ENCODE peak calls at places on chromosome 9, in five cellular contexts. B is RWPE1; D is activated CD8-positive, alpha-beta T cell treated with anti-CD3 and anti-CD28 coated beads for 36 hours; X is upper lobe of right lung; Q is A549. G is an unnamed sample.

GRCh38 chr9:83536332-83536731 is 1.9 kb downstream of the FRMD3 start:
- DNase-seq in B (no peak), D (no peak), X (no peak), Q (no peak), G (no peak)

GRCh38 chr9:117704024-117704575 is at the start of gene TLR4:
- DNase-seq in B (peak), D (no peak), X (peak), Q (no peak), G (no peak)

GRCh38 chr9:93911871-93912554 is 43.1 kb downstream of the BARX1 start:
- DNase-seq in B (peak), D (no peak), X (no peak), Q (no peak), G (no peak)

GRCh38 chr9:134663753-134664415 is 22.3 kb downstream of the COL5A1 start:
- DNase-seq in B (no peak), D (no peak), X (peak), Q (no peak), G (no peak)

GRCh38 chr9:36870960-36871359 is 163.1 kb downstream of the PAX5 start:
- DNase-seq in B (no peak), D (no peak), X (peak), Q (no peak), G (no peak)

GRCh38 chr9:71681104-71681707 is 87.1 kb downstream of the CEMIP2 start:
- DNase-seq in B (no peak), D (no peak), X (no peak), Q (no peak), G (no peak)

GRCh38 chr9:98808411-98808815 is 943 bp downstream of the GALNT12 start:
- DNase-seq in B (no peak), D (peak), X (peak), Q (no peak), G (no peak)

GRCh38 chr9:96217358-96217755 is 84.6 kb downstream of the HSD17B3 start:
- DNase-seq in B (no peak), D (no peak), X (no peak), Q (no peak), G (no peak)

GRCh38 chr9:36382484-36382883 is 17.6 kb downstream of the RNF38 start:
- DNase-seq in B (no peak), D (no peak), X (no peak), Q (no peak), G (no peak)

GRCh38 chr9:108687360-108687981 is 168.3 kb downstream of the ACTL7B start:
- DNase-seq in B (no peak), D (no peak), X (no peak), Q (no peak), G (no peak)

GRCh38 chr9:121023064-121023463 is 27.0 kb downstream of the C5 start:
- DNase-seq in B (peak), D (no peak), X (no peak), Q (peak), G (no peak)

GRCh38 chr9:7452378-7452777 is 347.2 kb downstream of the DMAC1 start:
- DNase-seq in B (no peak), D (no peak), X (no peak), Q (no peak), G (no peak)

GRCh38 chr9:34493972-34494535 is 28.7 kb downstream of the ENHO start:
- DNase-seq in B (peak), D (peak), X (no peak), Q (peak), G (no peak)

GRCh38 chr9:85290019-85290418 is 451.7 kb downstream of the AGTPBP1 start:
- DNase-seq in B (no peak), D (peak), X (no peak), Q (no peak), G (no peak)

GRCh38 chr9:116589392-116590354 is 97.4 kb upstream of the TRIM32 start:
- DNase-seq in B (no peak), D (peak), X (no peak), Q (peak), G (peak)
- TF ChIP-seq CTCF in B (no peak), D (peak), X (peak), Q (peak), G (peak)

DNA sequence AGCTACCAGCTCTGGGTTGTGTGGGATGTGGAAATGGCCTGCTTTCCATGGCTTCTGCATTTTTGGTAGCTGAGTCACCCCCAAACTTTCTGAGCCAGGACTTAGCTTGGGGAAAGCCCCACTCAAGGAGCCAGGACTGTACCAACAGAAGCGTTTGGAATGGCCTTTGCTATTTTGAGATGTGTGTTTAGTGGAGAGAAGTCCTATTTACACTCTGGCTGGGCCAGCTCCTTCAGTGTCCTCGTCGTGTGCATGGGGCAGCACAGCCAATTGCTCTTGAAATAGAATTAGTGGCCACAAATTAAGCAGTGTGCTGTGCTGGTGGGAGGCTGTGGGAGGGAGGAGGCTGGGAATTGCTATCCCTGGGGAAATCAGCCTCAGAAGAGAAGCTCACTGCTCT is 51.6 kb downstream of the ENTREP1 start:
- DNase-seq in B (peak), D (no peak), X (no peak), Q (no peak), G (no peak)
- TF ChIP-seq CTCF in B (no peak), D (no peak), X (no peak), Q (no peak), G (no peak)

DNA sequence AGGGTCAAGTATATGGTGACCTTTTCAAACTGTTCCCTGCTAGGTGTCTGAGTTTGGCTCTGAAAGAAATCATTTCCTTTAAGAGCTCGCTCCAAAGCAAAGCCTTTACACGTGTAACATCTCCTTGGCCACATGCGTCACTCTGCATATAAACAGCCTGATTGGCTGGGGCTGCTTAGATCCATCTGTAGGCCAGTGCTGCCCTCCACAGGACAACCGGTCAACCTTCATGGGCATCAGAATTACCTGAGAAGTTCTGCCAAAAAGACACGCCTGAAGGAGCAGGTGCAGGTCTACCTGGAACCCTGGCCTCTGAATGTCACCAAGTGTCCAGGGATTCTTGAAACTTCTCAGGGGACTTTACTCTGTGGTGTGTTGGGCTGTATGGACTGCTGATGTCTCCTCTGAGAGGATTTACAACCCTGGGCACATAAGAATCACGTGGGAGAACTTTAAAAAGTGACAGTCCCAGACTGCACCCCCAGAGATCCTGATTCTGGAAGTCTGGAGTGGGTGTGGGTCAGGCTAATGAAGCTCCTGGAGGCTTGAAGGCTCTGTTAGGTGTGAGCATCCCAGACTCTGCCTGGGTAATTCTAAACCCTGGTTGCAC is 497.6 kb downstream of the GADD45G start:
- DNase-seq in B (peak), D (peak), X (peak), Q (peak), G (peak)
- TF ChIP-seq CTCF in B (peak), D (peak), X (peak), Q (peak), G (peak)

DNA sequence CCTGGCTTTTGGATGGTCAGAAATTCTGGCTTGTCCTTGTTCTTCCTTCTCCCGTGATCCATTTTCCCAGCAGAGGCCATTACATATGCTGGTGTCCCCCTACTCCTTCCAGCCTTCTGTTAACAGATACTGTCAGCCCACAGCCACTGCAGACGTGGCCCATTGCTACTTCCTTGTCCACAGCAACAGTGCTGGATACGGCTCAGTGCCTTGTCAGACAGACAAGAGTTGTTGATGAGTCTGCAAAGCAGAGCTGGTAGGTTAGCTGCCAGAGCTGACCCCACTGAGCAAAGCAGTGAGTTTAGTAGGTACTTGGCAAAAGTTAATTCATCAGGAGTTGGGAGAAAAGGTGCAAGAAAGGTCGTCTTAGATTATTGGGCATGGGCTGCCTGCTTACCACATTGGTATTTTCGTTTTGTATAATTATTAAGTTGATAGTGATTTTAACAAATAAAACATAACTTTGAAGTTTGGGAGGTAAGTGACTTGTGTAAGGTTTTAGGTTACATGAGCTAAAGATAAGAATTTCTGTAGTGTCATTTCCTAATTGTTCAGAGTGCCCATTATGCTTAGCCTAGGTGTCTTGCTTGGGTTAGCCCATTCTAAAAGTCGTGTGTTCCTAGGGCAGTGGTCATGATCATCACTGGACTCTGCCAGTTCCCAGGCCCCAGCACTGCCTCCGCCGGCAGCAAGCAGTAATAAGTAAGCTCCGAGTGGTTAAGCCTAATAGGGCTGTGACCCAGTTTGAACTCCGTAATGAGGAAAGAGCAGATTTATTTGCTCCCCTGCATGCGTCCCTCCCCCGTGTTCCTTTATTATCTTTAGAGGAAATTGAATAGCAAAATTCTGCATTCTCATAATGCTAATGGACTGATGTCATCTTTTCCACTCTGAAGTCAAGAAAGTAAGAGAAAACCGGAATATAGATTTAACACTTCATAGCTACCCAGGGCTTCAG is 292.0 kb downstream of the FANCC start:
- DNase-seq in B (no peak), D (no peak), X (peak), Q (no peak), G (no peak)
- TF ChIP-seq CTCF in B (no peak), D (no peak), X (peak), Q (no peak), G (no peak)

GRCh38 chr9:88660611-88661010 is 125.6 kb downstream of the NXNL2 start:
- DNase-seq in B (no peak), D (peak), X (no peak), Q (no peak), G (no peak)

GRCh38 chr9:88663766-88664419 is 128.9 kb downstream of the NXNL2 start:
- DNase-seq in B (no peak), D (no peak), X (no peak), Q (no peak), G (no peak)

GRCh38 chr9:88659126-88659525 is 124.1 kb downstream of the NXNL2 start:
- DNase-seq in B (peak), D (no peak), X (no peak), Q (no peak), G (no peak)

GRCh38 chr9:88658311-88658822 is 123.4 kb downstream of the NXNL2 start:
- DNase-seq in B (peak), D (no peak), X (no peak), Q (no peak), G (no peak)

GRCh38 chr9:88661759-88662158 is 126.8 kb downstream of the NXNL2 start:
- DNase-seq in B (no peak), D (no peak), X (no peak), Q (no peak), G (no peak)
- TF ChIP-seq CTCF in B (no peak), D (no peak), X (no peak), Q (peak), G (no peak)

GRCh38 chr9:87656485-87656884 is 69.4 kb upstream of the CTSL start:
- DNase-seq in B (no peak), D (no peak), X (no peak), Q (no peak), G (no peak)
- TF ChIP-seq CTCF in B (no peak), D (no peak), X (no peak), Q (no peak), G (no peak)